ENCODE peak calls at places on chromosomes 7 and 10, in eight cellular contexts. One of them, this sample, is unnamed.
A peak's percentile ranks its signal among the peaks of the same experiment; 100 is the strongest.

GRCh38 chr7:117362294-117362693 is 39.4 kb upstream of the WNT2 start:
- DNase-seq in A549: no peak
- DNase-seq in thoracic aorta: no peak
- DNase-seq in SHP77: no peak
- DNase-seq in T-helper 2 cell: no peak
- DNase-seq in CD4-positive, CD25-positive, alpha-beta regulatory T cell: no peak
- DNase-seq in stimulated activated CD8-positive, alpha-beta memory T cell treated with anti-CD3 and anti-CD28 coated beads, Interleukin-7, amount 100 ng/mL, for 1 hour: no peak
- DNase-seq in HEK293T: no peak
- DNase-seq in this sample: no peak

GRCh38 chr7:159015081-159015893 is 129.4 kb downstream of the VIPR2 start:
- DNase-seq in A549: peak; percentile 93
- DNase-seq in thoracic aorta: no peak
- DNase-seq in SHP77: no peak
- DNase-seq in T-helper 2 cell: no peak
- DNase-seq in CD4-positive, CD25-positive, alpha-beta regulatory T cell: no peak
- DNase-seq in stimulated activated CD8-positive, alpha-beta memory T cell treated with anti-CD3 and anti-CD28 coated beads, Interleukin-7, amount 100 ng/mL, for 1 hour: no peak
- DNase-seq in HEK293T: no peak
- DNase-seq in this sample: no peak

GRCh38 chr10:62545667-62546066 is 171.5 kb downstream of the ZNF365 start:
- DNase-seq in A549: no peak
- DNase-seq in thoracic aorta: no peak
- DNase-seq in SHP77: no peak
- DNase-seq in T-helper 2 cell: no peak
- DNase-seq in CD4-positive, CD25-positive, alpha-beta regulatory T cell: no peak
- DNase-seq in stimulated activated CD8-positive, alpha-beta memory T cell treated with anti-CD3 and anti-CD28 coated beads, Interleukin-7, amount 100 ng/mL, for 1 hour: no peak
- DNase-seq in HEK293T: no peak
- DNase-seq in this sample: no peak

GRCh38 chr7:6497994-6498393 is 50.2 kb upstream of the DAGLB start:
- DNase-seq in A549: no peak
- DNase-seq in thoracic aorta: no peak
- DNase-seq in SHP77: no peak
- DNase-seq in T-helper 2 cell: no peak
- DNase-seq in CD4-positive, CD25-positive, alpha-beta regulatory T cell: no peak
- DNase-seq in stimulated activated CD8-positive, alpha-beta memory T cell treated with anti-CD3 and anti-CD28 coated beads, Interleukin-7, amount 100 ng/mL, for 1 hour: no peak
- DNase-seq in HEK293T: no peak
- DNase-seq in this sample: no peak

GRCh38 chr10:29482591-29483421 is 152.0 kb downstream of the SVIL start:
- DNase-seq in A549: no peak
- DNase-seq in thoracic aorta: no peak
- DNase-seq in SHP77: no peak
- DNase-seq in T-helper 2 cell: no peak
- DNase-seq in CD4-positive, CD25-positive, alpha-beta regulatory T cell: peak; percentile 56
- DNase-seq in stimulated activated CD8-positive, alpha-beta memory T cell treated with anti-CD3 and anti-CD28 coated beads, Interleukin-7, amount 100 ng/mL, for 1 hour: no peak
- DNase-seq in HEK293T: no peak
- DNase-seq in this sample: no peak

GRCh38 chr10:88315746-88316145 is 267.4 kb downstream of the RNLS start:
- DNase-seq in A549: no peak
- DNase-seq in thoracic aorta: no peak
- DNase-seq in SHP77: no peak
- DNase-seq in T-helper 2 cell: no peak
- DNase-seq in CD4-positive, CD25-positive, alpha-beta regulatory T cell: no peak
- DNase-seq in stimulated activated CD8-positive, alpha-beta memory T cell treated with anti-CD3 and anti-CD28 coated beads, Interleukin-7, amount 100 ng/mL, for 1 hour: no peak
- DNase-seq in HEK293T: no peak
- DNase-seq in this sample: no peak

GRCh38 chr10:588246-589165 is 101.0 kb downstream of the DIP2C start:
- DNase-seq in A549: no peak
- DNase-seq in thoracic aorta: no peak
- DNase-seq in SHP77: no peak
- DNase-seq in T-helper 2 cell: no peak
- DNase-seq in CD4-positive, CD25-positive, alpha-beta regulatory T cell: no peak
- DNase-seq in stimulated activated CD8-positive, alpha-beta memory T cell treated with anti-CD3 and anti-CD28 coated beads, Interleukin-7, amount 100 ng/mL, for 1 hour: no peak
- DNase-seq in HEK293T: no peak
- DNase-seq in this sample: peak; percentile 19

GRCh38 chr7:118918556-118918955 is 694.1 kb downstream of the ANKRD7 start:
- DNase-seq in A549: peak; percentile 19
- DNase-seq in thoracic aorta: no peak
- DNase-seq in SHP77: peak; percentile 1
- DNase-seq in T-helper 2 cell: no peak
- DNase-seq in CD4-positive, CD25-positive, alpha-beta regulatory T cell: no peak
- DNase-seq in stimulated activated CD8-positive, alpha-beta memory T cell treated with anti-CD3 and anti-CD28 coated beads, Interleukin-7, amount 100 ng/mL, for 1 hour: no peak
- DNase-seq in HEK293T: no peak
- DNase-seq in this sample: no peak

GRCh38 chr10:61750943-61751471 is 88.3 kb downstream of the CABCOCO1 start:
- DNase-seq in A549: peak; percentile 59
- DNase-seq in thoracic aorta: no peak
- DNase-seq in SHP77: no peak
- DNase-seq in T-helper 2 cell: peak; percentile 20
- DNase-seq in CD4-positive, CD25-positive, alpha-beta regulatory T cell: peak; percentile 86
- DNase-seq in stimulated activated CD8-positive, alpha-beta memory T cell treated with anti-CD3 and anti-CD28 coated beads, Interleukin-7, amount 100 ng/mL, for 1 hour: peak; percentile 46
- DNase-seq in HEK293T: peak; percentile 81
- DNase-seq in this sample: peak; percentile 90